ENCODE peak calls at places on chromosome 22, in nine cellular contexts. C is AG10803; S is upper lobe of right lung; A is A549; Z is right lobe of liver; J is CD4-positive, CD25-positive, alpha-beta regulatory T cell; P is NCI-H1092; M is keratinocyte; N is iPS-NIHi11. L is an unnamed sample.

GRCh38 chr22:23755711-23756110 is 1.5 kb upstream of the VPREB3 start:
- DNase-seq in J (no peak), P (no peak), Z (no peak), A (no peak), M (no peak), N (no peak), S (no peak), C (no peak), L (no peak)

GRCh38 chr22:19716829-19717105 is 2.5 kb downstream of the SEPTIN5 start:
- DNase-seq in C (no peak), P (no peak), M (no peak), A (no peak), S (no peak), Z (no peak), J (no peak), N (no peak), L (no peak)

GRCh38 chr22:33332538-33332937 is 274.4 kb upstream of the SYN3 start:
- DNase-seq in S (no peak), Z (peak), N (no peak), C (no peak), J (no peak), A (no peak), M (no peak), P (peak), L (no peak)

GRCh38 chr22:46041642-46042041 is 64.7 kb upstream of the WNT7B start:
- DNase-seq in S (no peak), Z (peak), M (no peak), C (no peak), N (no peak), A (no peak), P (no peak), J (no peak), L (peak)

GRCh38 chr22:45008853-45009751 is 703 bp downstream of the PHF21B start:
- DNase-seq in J (no peak), Z (no peak), P (no peak), S (no peak), C (no peak), A (peak), M (no peak), N (no peak), L (no peak)

GRCh38 chr22:45164217-45165123 is 745 bp downstream of the NUP50 start:
- DNase-seq in J (no peak), C (no peak), S (peak), P (no peak), Z (peak), A (no peak), N (peak), M (no peak), L (no peak)

GRCh38 chr22:36469094-36469710 is 12.2 kb downstream of the TXN2 start:
- DNase-seq in J (no peak), A (no peak), S (no peak), Z (no peak), M (no peak), N (no peak), C (peak), P (no peak), L (no peak)

GRCh38 chr22:18031670-18032454 is 7.5 kb upstream of the MICAL3 start:
- DNase-seq in C (peak), M (peak), N (no peak), S (no peak), J (no peak), A (peak), Z (no peak), P (no peak), L (peak)

GRCh38 chr22:30298005-30298701 is 8.8 kb upstream of the CASTOR1 start:
- DNase-seq in C (no peak), P (no peak), J (no peak), N (no peak), Z (no peak), S (peak), A (no peak), M (no peak), L (no peak)

GRCh38 chr22:37248251-37248650 is 4.2 kb upstream of the RAC2 start:
- DNase-seq in J (no peak), A (no peak), N (no peak), M (peak), P (no peak), C (no peak), S (peak), Z (no peak), L (no peak)

GRCh38 chr22:20903093-20903492 is 14.1 kb upstream of the CRKL start:
- DNase-seq in Z (no peak), A (no peak), M (no peak), J (no peak), S (no peak), N (no peak), P (no peak), C (no peak), L (no peak)

L was measured in chondrocyte.